ENCODE peak calls at places on chromosomes 7 and 10, in four cellular contexts. One of them, this sample, is unnamed.

GRCh38 chr10:12299222-12299973 is 49.9 kb upstream of the CAMK1D start:
- DNase-seq in AG04450: no peak
- DNase-seq in tibial artery: no peak
- DNase-seq in PC-3: no peak
- DNase-seq in this sample: no peak

GRCh38 chr10:28939352-28940157 is 262.2 kb downstream of the BAMBI start:
- DNase-seq in AG04450: no peak
- DNase-seq in tibial artery: peak; percentile 85
- DNase-seq in PC-3: no peak
- DNase-seq in this sample: no peak

GRCh38 chr7:12970626-12971025 is 283.2 kb downstream of the ARL4A start:
- DNase-seq in AG04450: no peak
- DNase-seq in tibial artery: no peak
- DNase-seq in PC-3: no peak
- DNase-seq in this sample: no peak

GRCh38 chr7:92680458-92680857 is 90.3 kb upstream of the FAM133B start:
- DNase-seq in AG04450: no peak
- DNase-seq in tibial artery: no peak
- DNase-seq in PC-3: no peak
- DNase-seq in this sample: no peak

GRCh38 chr7:55556492-55556891 is 15.8 kb downstream of the VOPP1 start:
- DNase-seq in AG04450: no peak
- DNase-seq in tibial artery: no peak
- DNase-seq in PC-3: peak; percentile 45
- DNase-seq in this sample: no peak

GRCh38 chr7:138208010-138208634 is 131.9 kb downstream of the AKR1D1 start:
- DNase-seq in AG04450: no peak
- DNase-seq in tibial artery: no peak
- DNase-seq in PC-3: no peak
- DNase-seq in this sample: no peak

GRCh38 chr10:48465860-48466521 is 138.9 kb downstream of the ARHGAP22 start:
- DNase-seq in AG04450: no peak
- DNase-seq in tibial artery: no peak
- DNase-seq in PC-3: no peak
- DNase-seq in this sample: no peak

GRCh38 chr7:151276651-151277590 is 28.4 kb upstream of the SMARCD3 start:
- DNase-seq in AG04450: peak; percentile 15
- DNase-seq in tibial artery: no peak
- DNase-seq in PC-3: peak; percentile 53
- DNase-seq in this sample: peak; percentile 55

GRCh38 chr10:110764378-110764777 is 107.3 kb upstream of the PDCD4 start:
- DNase-seq in AG04450: no peak
- DNase-seq in tibial artery: no peak
- DNase-seq in PC-3: no peak
- DNase-seq in this sample: no peak

GRCh38 chr7:159091480-159092475 is 52.9 kb downstream of the VIPR2 start:
- DNase-seq in AG04450: no peak
- DNase-seq in tibial artery: no peak
- DNase-seq in PC-3: no peak
- DNase-seq in this sample: no peak

GRCh38 chr10:26810435-26811026 is 50.2 kb downstream of the ABI1 start:
- DNase-seq in AG04450: no peak
- DNase-seq in tibial artery: no peak
- DNase-seq in PC-3: peak; percentile 6
- DNase-seq in this sample: no peak

GRCh38 chr7:148694631-148695030 is 4.1 kb upstream of the CUL1 start:
- DNase-seq in AG04450: no peak
- DNase-seq in tibial artery: no peak
- DNase-seq in PC-3: no peak
- DNase-seq in this sample: no peak

GRCh38 chr10:92729886-92730285 is 40.1 kb downstream of the HHEX start:
- DNase-seq in AG04450: no peak
- DNase-seq in tibial artery: no peak
- DNase-seq in PC-3: no peak
- DNase-seq in this sample: no peak

GRCh38 chr7:25069900-25070443 is 55.1 kb downstream of the CYCS start:
- DNase-seq in AG04450: peak; percentile 56
- DNase-seq in tibial artery: peak; percentile 46
- DNase-seq in PC-3: peak; percentile 87
- DNase-seq in this sample: peak; percentile 65

GRCh38 chr10:76190871-76191270 is 759.4 kb downstream of the LRMDA start:
- DNase-seq in AG04450: no peak
- DNase-seq in tibial artery: no peak
- DNase-seq in PC-3: no peak
- DNase-seq in this sample: no peak

GRCh38 chr10:31353574-31353973 is 34.6 kb downstream of the ZEB1 start:
- DNase-seq in AG04450: no peak
- DNase-seq in tibial artery: no peak
- DNase-seq in PC-3: peak; percentile 88
- DNase-seq in this sample: peak; percentile 13

GRCh38 chr10:86786368-86786767 is 29.9 kb downstream of the BMPR1A start:
- DNase-seq in AG04450: no peak
- DNase-seq in tibial artery: no peak
- DNase-seq in PC-3: no peak
- DNase-seq in this sample: no peak

GRCh38 chr10:19964625-19965024 is 148.4 kb downstream of the PLXDC2 start:
- DNase-seq in AG04450: no peak
- DNase-seq in tibial artery: no peak
- DNase-seq in PC-3: no peak
- DNase-seq in this sample: no peak

GRCh38 chr7:8831386-8831785 is 398.0 kb downstream of the NXPH1 start:
- DNase-seq in AG04450: no peak
- DNase-seq in tibial artery: no peak
- DNase-seq in PC-3: peak; percentile 13
- DNase-seq in this sample: no peak

GRCh38 chr10:118349235-118349634 is 7.1 kb upstream of the FAM204A start:
- DNase-seq in AG04450: no peak
- DNase-seq in tibial artery: no peak
- DNase-seq in PC-3: no peak
- DNase-seq in this sample: no peak

GRCh38 chr10:73344267-73344666 is 14.4 kb downstream of the CFAP70 start:
- DNase-seq in AG04450: no peak
- DNase-seq in tibial artery: no peak
- DNase-seq in PC-3: no peak
- DNase-seq in this sample: no peak

GRCh38 chr10:106515206-106515790 is 649.2 kb downstream of the SORCS1 start:
- DNase-seq in AG04450: no peak
- DNase-seq in tibial artery: no peak
- DNase-seq in PC-3: no peak
- DNase-seq in this sample: peak; percentile 51

GRCh38 chr10:72550239-72550638 is 75.6 kb downstream of the MICU1 start:
- DNase-seq in AG04450: no peak
- DNase-seq in tibial artery: no peak
- DNase-seq in PC-3: peak; percentile 54
- DNase-seq in this sample: no peak

DNA sequence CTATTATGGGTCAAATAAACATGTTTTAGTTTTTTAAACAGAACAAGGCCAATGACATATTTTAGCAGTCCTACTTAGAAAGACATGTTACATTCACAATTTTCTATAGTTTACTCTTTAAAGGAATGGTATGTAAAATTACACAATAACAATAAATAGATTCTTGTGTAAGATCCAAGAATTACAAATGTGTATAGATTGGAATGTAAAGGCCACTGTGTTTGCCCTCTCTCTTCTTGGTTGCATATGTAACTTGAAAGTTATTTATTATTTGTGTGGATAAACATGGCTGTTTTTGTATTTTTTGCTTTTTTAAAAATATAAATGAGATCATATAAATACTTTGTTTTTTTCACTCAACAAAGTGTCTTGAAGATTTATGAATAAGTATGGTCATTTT is 979.3 kb upstream of the CELF2 start:
- DNase-seq in AG04450: peak; percentile 15
- DNase-seq in tibial artery: no peak
- DNase-seq in PC-3: no peak
- DNase-seq in this sample: no peak
- H3K9me3 ChIP-seq in AG04450: no peaks in the 10 kb centered on the region
- H3K9me3 ChIP-seq in tibial artery: no peaks in the 10 kb centered on the region
- H3K9me3 ChIP-seq in PC-3: no peaks in the 10 kb centered on the region
- H3K9me3 ChIP-seq in this sample: no peaks in the 10 kb centered on the region

DNA sequence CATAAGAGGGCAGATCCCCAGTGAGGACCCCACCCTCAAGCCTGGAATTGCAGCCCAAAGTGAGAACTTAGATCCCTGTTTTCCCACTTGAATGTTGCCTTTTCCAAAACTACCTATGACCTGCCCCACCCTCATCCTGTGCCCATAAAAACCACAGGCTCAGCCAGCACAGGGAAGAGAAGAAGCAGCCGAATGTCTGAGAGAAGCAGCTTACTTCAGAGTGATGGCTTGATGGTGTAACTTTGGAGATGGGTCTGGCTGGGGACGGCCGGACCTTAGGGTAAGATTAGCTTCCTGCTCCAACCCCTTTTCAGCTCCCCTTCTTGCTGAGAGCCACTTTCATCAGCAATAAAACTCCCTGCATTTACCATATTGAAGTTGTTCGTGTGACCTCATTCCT is 5.7 kb downstream of the SLC25A40 start:
- DNase-seq in AG04450: no peak
- DNase-seq in tibial artery: no peak
- DNase-seq in PC-3: no peak
- DNase-seq in this sample: no peak
- H3K9me3 ChIP-seq in AG04450: peaks cover 8% of the 10 kb centered on the region
- H3K9me3 ChIP-seq in tibial artery: peaks cover 31% of the 10 kb centered on the region
- H3K9me3 ChIP-seq in PC-3: no peaks in the 10 kb centered on the region
- H3K9me3 ChIP-seq in this sample: peaks cover 2% of the 10 kb centered on the region

GRCh38 chr7:157737151-157738063 is 400.6 kb downstream of the DNAJB6 start:
- DNase-seq in AG04450: no peak
- DNase-seq in tibial artery: no peak
- DNase-seq in PC-3: no peak
- DNase-seq in this sample: no peak
- H3K9me3 ChIP-seq in AG04450: peaks cover 79% of the 10 kb centered on the region
- H3K9me3 ChIP-seq in tibial artery: no peaks in the 10 kb centered on the region
- H3K9me3 ChIP-seq in PC-3: no peaks in the 10 kb centered on the region
- H3K9me3 ChIP-seq in this sample: no peaks in the 10 kb centered on the region

GRCh38 chr7:63039882-63040281 is 958.8 kb upstream of the ZNF722 start:
- DNase-seq in AG04450: no peak
- DNase-seq in tibial artery: no peak
- DNase-seq in PC-3: no peak
- DNase-seq in this sample: no peak

GRCh38 chr7:63042730-63043511 is 955.7 kb upstream of the ZNF722 start:
- DNase-seq in AG04450: no peak
- DNase-seq in tibial artery: no peak
- DNase-seq in PC-3: no peak
- DNase-seq in this sample: no peak

GRCh38 chr7:63040336-63040735 is 958.3 kb upstream of the ZNF722 start:
- DNase-seq in AG04450: no peak
- DNase-seq in tibial artery: no peak
- DNase-seq in PC-3: no peak
- DNase-seq in this sample: no peak

GRCh38 chr7:63040966-63041610 is 957.6 kb upstream of the ZNF722 start:
- DNase-seq in AG04450: no peak
- DNase-seq in tibial artery: no peak
- DNase-seq in PC-3: no peak
- DNase-seq in this sample: no peak

GRCh38 chr7:63041786-63042185 is 956.9 kb upstream of the ZNF722 start:
- DNase-seq in AG04450: no peak
- DNase-seq in tibial artery: no peak
- DNase-seq in PC-3: no peak
- DNase-seq in this sample: no peak
- H3K9me3 ChIP-seq in AG04450: peaks cover 87% of the 10 kb centered on the region
- H3K9me3 ChIP-seq in tibial artery: peaks cover under 1% of the 10 kb centered on the region
- H3K9me3 ChIP-seq in PC-3: no peaks in the 10 kb centered on the region
- H3K9me3 ChIP-seq in this sample: no peaks in the 10 kb centered on the region

GRCh38 chr7:153217032-153217431 is 457.5 kb downstream of the ACTR3B start:
- DNase-seq in AG04450: no peak
- DNase-seq in tibial artery: no peak
- DNase-seq in PC-3: no peak
- DNase-seq in this sample: no peak
- H3K9me3 ChIP-seq in AG04450: peaks cover 23% of the 10 kb centered on the region
- H3K9me3 ChIP-seq in tibial artery: peaks cover 6% of the 10 kb centered on the region
- H3K9me3 ChIP-seq in PC-3: peaks cover 3% of the 10 kb centered on the region
- H3K9me3 ChIP-seq in this sample: no peaks in the 10 kb centered on the region

DNA sequence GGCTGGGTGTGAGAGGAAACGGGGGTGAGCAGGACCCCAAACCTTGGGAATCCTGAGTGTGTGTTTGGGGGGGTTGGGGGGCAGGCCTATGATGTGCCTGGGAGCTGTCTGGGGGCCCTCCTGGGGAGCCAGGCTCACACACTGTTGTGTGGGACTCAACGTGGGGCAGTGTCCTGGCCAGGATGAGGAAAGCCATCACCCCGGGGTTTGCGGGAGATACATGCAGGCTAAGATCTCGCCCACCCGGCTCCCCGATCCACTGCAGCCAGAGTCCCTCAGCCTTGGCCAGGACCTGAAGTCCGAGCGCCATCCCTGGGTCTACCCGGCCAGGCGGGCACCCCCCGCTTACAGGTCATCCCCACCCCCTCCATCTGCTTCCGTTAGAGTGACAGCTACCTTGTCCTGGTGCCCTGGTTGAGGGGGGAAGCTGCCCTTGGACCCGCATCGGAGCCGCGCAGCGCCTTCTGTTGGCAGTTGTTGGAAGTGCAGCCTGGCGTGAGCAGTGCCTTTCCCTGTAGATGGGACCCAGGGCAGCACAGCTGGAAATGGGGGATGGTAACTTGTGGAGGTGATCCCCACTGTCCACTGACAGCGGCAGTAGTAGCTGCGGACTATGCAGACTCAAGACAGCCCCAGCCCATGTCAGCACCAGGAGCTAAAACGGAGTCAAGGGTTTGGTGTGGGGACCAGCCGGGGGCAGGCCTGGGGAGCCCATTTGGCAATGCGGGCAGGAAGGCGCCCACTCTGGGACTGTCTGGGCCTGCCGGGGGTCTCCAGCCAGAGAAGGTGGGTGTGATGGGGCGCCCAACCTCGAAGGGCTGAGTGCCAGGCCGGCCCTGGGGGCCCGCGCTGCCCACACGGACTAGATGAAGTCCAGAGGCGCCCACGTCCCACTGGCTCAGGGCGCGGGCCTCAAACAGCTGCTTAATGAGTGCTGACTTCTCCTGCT is 885.6 kb upstream of the ZNF722 start:
- DNase-seq in AG04450: no peak
- DNase-seq in tibial artery: no peak
- DNase-seq in PC-3: no peak
- DNase-seq in this sample: no peak
- H3K9me3 ChIP-seq in AG04450: peaks cover 43% of the 10 kb centered on the region
- H3K9me3 ChIP-seq in tibial artery: peaks cover 20% of the 10 kb centered on the region
- H3K9me3 ChIP-seq in PC-3: no peaks in the 10 kb centered on the region
- H3K9me3 ChIP-seq in this sample: no peaks in the 10 kb centered on the region

GRCh38 chr10:109237050-109237449 is 686.3 kb downstream of the XPNPEP1 start:
- DNase-seq in AG04450: no peak
- DNase-seq in tibial artery: no peak
- DNase-seq in PC-3: no peak
- DNase-seq in this sample: no peak
- H3K9me3 ChIP-seq in AG04450: no peaks in the 10 kb centered on the region
- H3K9me3 ChIP-seq in tibial artery: no peaks in the 10 kb centered on the region
- H3K9me3 ChIP-seq in PC-3: no peaks in the 10 kb centered on the region
- H3K9me3 ChIP-seq in this sample: no peaks in the 10 kb centered on the region

DNA sequence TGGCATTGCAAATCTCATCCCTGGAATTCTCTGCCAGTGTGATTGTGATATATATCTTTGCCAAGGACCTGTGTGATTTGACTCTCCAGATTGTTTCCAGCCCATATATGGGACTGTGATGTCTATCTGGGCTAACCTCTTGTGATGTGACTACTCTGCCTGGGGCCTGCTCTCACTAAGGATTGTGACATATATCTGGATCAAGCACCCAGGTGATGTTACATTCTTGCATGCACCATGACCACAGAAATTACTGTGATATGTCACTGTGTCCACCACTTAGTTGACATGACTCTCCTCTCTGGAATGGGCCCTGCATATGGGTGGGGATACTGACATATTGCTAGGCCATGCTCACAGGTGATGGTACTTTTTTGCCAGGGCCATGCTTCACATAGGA is 86.6 kb downstream of the ZNF736 start:
- DNase-seq in AG04450: no peak
- DNase-seq in tibial artery: no peak
- DNase-seq in PC-3: no peak
- DNase-seq in this sample: no peak
- H3K9me3 ChIP-seq in AG04450: peaks cover 22% of the 10 kb centered on the region
- H3K9me3 ChIP-seq in tibial artery: no peaks in the 10 kb centered on the region
- H3K9me3 ChIP-seq in PC-3: peaks cover 20% of the 10 kb centered on the region
- H3K9me3 ChIP-seq in this sample: no peaks in the 10 kb centered on the region

This sample was measured in MG63.